ENCODE peak calls at places on chromosomes 4 and X, in four cellular contexts. G is stimulated activated CD4-positive, alpha-beta T cell treated with anti-CD3 and anti-CD28 coated beads, Interleukin-1b, Interleukin-23, amount 100 ng/mL, for 24 hours; L is naive B cell; U is brain microvascular endothelial cell. B is an unnamed sample.

GRCh38 chr4:153541426-153542096 is 75.4 kb downstream of the TMEM131L start:
- DNase-seq in G (no peak), U (peak), L (no peak), B (peak)

GRCh38 chrX:56762707-56763555 is 33.9 kb downstream of the NBDY start:
- DNase-seq in G (no peak), U (no peak), L (no peak), B (no peak)

GRCh38 chr4:1690698-1691097 is 6.6 kb upstream of the FAM53A start:
- DNase-seq in L (no peak), U (no peak), G (no peak), B (no peak)

GRCh38 chrX:125953769-125954168 is 212.3 kb downstream of the DCAF12L2 start:
- DNase-seq in L (no peak), U (no peak), G (no peak), B (no peak)

GRCh38 chrX:153827903-153828302 is 2.4 kb downstream of the PDZD4 start:
- DNase-seq in U (no peak), G (no peak), L (no peak), B (no peak)

GRCh38 chr4:89316931-89317366 is 9.3 kb upstream of the GPRIN3 start:
- DNase-seq in L (no peak), G (no peak), U (peak), B (peak)

GRCh38 chrX:2549874-2550273 is 49.1 kb upstream of the DHRSX start:
- DNase-seq in U (no peak), L (no peak), G (no peak), B (no peak)

GRCh38 chr4:170529760-170530440 is 440.1 kb upstream of the AADAT start:
- DNase-seq in L (no peak), U (peak), G (no peak), B (no peak)

GRCh38 chrX:133838761-133839676 is 146.4 kb downstream of the GPC3 start:
- DNase-seq in U (no peak), L (peak), G (no peak), B (peak)

GRCh38 chrX:8036914-8037313 is 109.7 kb upstream of the PNPLA4 start:
- DNase-seq in L (no peak), U (no peak), G (no peak), B (no peak)

GRCh38 chrX:68568136-68568535 is 69.3 kb downstream of the YIPF6 start:
- DNase-seq in L (no peak), G (no peak), U (no peak), B (no peak)

GRCh38 chr4:175238827-175239517 is 320.8 kb downstream of the ADAM29 start:
- DNase-seq in L (no peak), U (no peak), G (no peak), B (no peak)

GRCh38 chrX:48531359-48531954 is 8.1 kb upstream of the TBC1D25 start:
- DNase-seq in U (peak), G (no peak), L (no peak), B (peak)

GRCh38 chr4:177427097-177427665 is 15.1 kb downstream of the AGA start:
- DNase-seq in G (no peak), L (no peak), U (peak), B (no peak)

GRCh38 chr4:60313616-60314015 is 886.5 kb upstream of the ADGRL3 start:
- DNase-seq in U (no peak), G (no peak), L (no peak), B (no peak)

GRCh38 chr4:83535945-83536648 is at the start of gene GPAT3:
- DNase-seq in U (peak), G (peak), L (peak), B (peak)

GRCh38 chrX:53223955-53224859 is 800 bp downstream of the KDM5C start:
- DNase-seq in L (no peak), U (peak), G (no peak), B (peak)

GRCh38 chrX:71536285-71536684 is 3.4 kb downstream of the OGT start:
- DNase-seq in L (no peak), G (no peak), U (no peak), B (no peak)

B was measured in AG10803.